ENCODE peak calls at places on chromosomes 2 and 18, in nine cellular contexts. V, D, B, H, F, X, I, Y and R are unnamed samples. For H3K4me1 and H3K36me3, the result is how much of the 10 kb centered on the place peaks cover.

GRCh38 chr2:11075221-11075620 is 80.0 kb upstream of the SLC66A3 start:
- DNase-seq in V (no peak), D (no peak), B (no peak), H (no peak), F (no peak), X (no peak), I (no peak), Y (no peak), R (no peak)

GRCh38 chr2:220277445-220277960 is 650.1 kb downstream of the SLC4A3 start:
- DNase-seq in V (peak), D (peak), B (peak), H (no peak), F (peak), X (no peak), I (no peak), Y (no peak), R (no peak)

GRCh38 chr2:226638576-226638975 is 161.0 kb downstream of the IRS1 start:
- DNase-seq in V (no peak), D (no peak), B (no peak), H (no peak), F (no peak), X (no peak), I (no peak), Y (no peak), R (no peak)

GRCh38 chr2:64327510-64328414 is 126.2 kb upstream of the LGALSL start:
- DNase-seq in V (peak), D (no peak), B (peak), H (peak), F (peak), X (peak), I (no peak), Y (peak), R (no peak)

GRCh38 chr2:229780856-229781773 is 66.8 kb upstream of the DNER start:
- DNase-seq in V (no peak), D (no peak), B (no peak), H (no peak), F (no peak), X (no peak), I (no peak), Y (peak), R (no peak)

GRCh38 chr2:85611217-85611704 is 605 bp downstream of the C2orf68 start:
- DNase-seq in V (no peak), D (no peak), B (no peak), H (no peak), F (no peak), X (no peak), I (no peak), Y (no peak), R (no peak)

GRCh38 chr18:28201056-28201455 is 24.1 kb upstream of the CDH2 start:
- DNase-seq in V (no peak), D (no peak), B (no peak), H (no peak), F (no peak), X (no peak), I (no peak), Y (no peak), R (no peak)

GRCh38 chr18:11946756-11947155 is 34.6 kb upstream of the IMPA2 start:
- DNase-seq in V (no peak), D (no peak), B (peak), H (peak), F (no peak), X (no peak), I (no peak), Y (no peak), R (no peak)

GRCh38 chr2:98252394-98252793 is 93.9 kb upstream of the CNGA3 start:
- DNase-seq in V (no peak), D (no peak), B (no peak), H (no peak), F (no peak), X (no peak), I (no peak), Y (no peak), R (no peak)

GRCh38 chr2:118321436-118322100 is 233.3 kb downstream of the INSIG2 start:
- DNase-seq in V (no peak), D (no peak), B (peak), H (no peak), F (no peak), X (no peak), I (no peak), Y (no peak), R (no peak)

GRCh38 chr2:85243101-85244072 is 84.4 kb downstream of the TGOLN2 start:
- DNase-seq in V (peak), D (peak), B (peak), H (peak), F (no peak), X (peak), I (no peak), Y (no peak), R (no peak)

GRCh38 chr2:44537264-44537663 is 175.5 kb downstream of the CAMKMT start:
- DNase-seq in V (no peak), D (no peak), B (no peak), H (no peak), F (no peak), X (no peak), I (no peak), Y (no peak), R (no peak)

GRCh38 chr2:157628532-157629415 is at the start of gene ACVR1C:
- DNase-seq in V (peak), D (peak), B (peak), H (peak), F (peak), X (peak), I (peak), Y (peak), R (peak)

GRCh38 chr2:218229851-218230250 is 12.9 kb downstream of the ARPC2 start:
- DNase-seq in V (no peak), D (no peak), B (no peak), H (no peak), F (no peak), X (peak), I (no peak), Y (no peak), R (no peak)

GRCh38 chr2:197297772-197298318 is 12.7 kb downstream of the ANKRD44 start:
- DNase-seq in V (no peak), D (no peak), B (no peak), H (no peak), F (no peak), X (no peak), I (no peak), Y (no peak), R (no peak)

GRCh38 chr2:64854773-64855237 is 134.4 kb upstream of the SLC1A4 start:
- DNase-seq in V (peak), D (no peak), B (no peak), H (no peak), F (peak), X (no peak), I (no peak), Y (no peak), R (no peak)

GRCh38 chr2:74146929-74147728 is 583 bp downstream of the BOLA3 start:
- DNase-seq in V (no peak), D (no peak), B (no peak), H (no peak), F (no peak), X (no peak), I (no peak), Y (no peak), R (no peak)

GRCh38 chr2:147033046-147033445 is 811.8 kb upstream of the ACVR2A start:
- DNase-seq in V (no peak), D (no peak), B (no peak), H (no peak), F (no peak), X (no peak), I (no peak), Y (no peak), R (no peak)

GRCh38 chr2:26292646-26293045 is 47.9 kb downstream of the HADHB start:
- DNase-seq in V (no peak), D (no peak), B (no peak), H (no peak), F (no peak), X (no peak), I (no peak), Y (no peak), R (no peak)

GRCh38 chr18:5627756-5628511 is 84.1 kb upstream of the EPB41L3 start:
- DNase-seq in V (peak), D (no peak), B (no peak), H (no peak), F (no peak), X (peak), I (peak), Y (no peak), R (no peak)

GRCh38 chr2:166361351-166362153 is 14.2 kb downstream of the SCN9A start:
- DNase-seq in V (no peak), D (no peak), B (no peak), H (no peak), F (no peak), X (no peak), I (no peak), Y (no peak), R (no peak)

GRCh38 chr18:68354176-68354575 is 360.7 kb downstream of the TMX3 start:
- DNase-seq in V (no peak), D (no peak), B (no peak), H (no peak), F (no peak), X (no peak), I (no peak), Y (no peak), R (no peak)

GRCh38 chr2:20391951-20392699 is 41.5 kb upstream of the PUM2 start:
- DNase-seq in V (no peak), D (no peak), B (no peak), H (no peak), F (no peak), X (peak), I (no peak), Y (no peak), R (no peak)

GRCh38 chr18:23936371-23936958 is 78.1 kb upstream of the TTC39C start:
- DNase-seq in V (no peak), D (no peak), B (no peak), H (no peak), F (no peak), X (no peak), I (no peak), Y (no peak), R (no peak)

GRCh38 chr2:98188351-98189046 is 101.5 kb downstream of the VWA3B start:
- DNase-seq in V (no peak), D (no peak), B (no peak), H (no peak), F (no peak), X (no peak), I (no peak), Y (no peak), R (no peak)

GRCh38 chr2:77397763-77398162 is 124.4 kb downstream of the LRRTM4 start:
- DNase-seq in V (no peak), D (no peak), B (no peak), H (no peak), F (no peak), X (no peak), I (no peak), Y (no peak), R (no peak)

GRCh38 chr2:182868049-182868422 is 1.6 kb upstream of the FRZB start:
- DNase-seq in V (no peak), D (no peak), B (no peak), H (no peak), F (no peak), X (no peak), I (no peak), Y (no peak), R (no peak)

GRCh38 chr18:12014976-12015696 is 33.8 kb downstream of the IMPA2 start:
- DNase-seq in V (no peak), D (no peak), B (no peak), H (peak), F (no peak), X (no peak), I (no peak), Y (no peak), R (no peak)

GRCh38 chr2:6865346-6866238 is at the start of gene CMPK2:
- DNase-seq in V (peak), D (no peak), B (peak), H (peak), F (peak), X (peak), I (peak), Y (peak), R (peak)

GRCh38 chr18:5894215-5894612 is 1.1 kb downstream of the TMEM200C start:
- DNase-seq in V (no peak), D (no peak), B (no peak), H (no peak), F (no peak), X (no peak), I (no peak), Y (no peak), R (no peak)

GRCh38 chr18:31302991-31303390 is 15.0 kb upstream of the DSG1 start:
- DNase-seq in V (no peak), D (no peak), B (no peak), H (no peak), F (no peak), X (no peak), I (no peak), Y (no peak), R (no peak)

DNA sequence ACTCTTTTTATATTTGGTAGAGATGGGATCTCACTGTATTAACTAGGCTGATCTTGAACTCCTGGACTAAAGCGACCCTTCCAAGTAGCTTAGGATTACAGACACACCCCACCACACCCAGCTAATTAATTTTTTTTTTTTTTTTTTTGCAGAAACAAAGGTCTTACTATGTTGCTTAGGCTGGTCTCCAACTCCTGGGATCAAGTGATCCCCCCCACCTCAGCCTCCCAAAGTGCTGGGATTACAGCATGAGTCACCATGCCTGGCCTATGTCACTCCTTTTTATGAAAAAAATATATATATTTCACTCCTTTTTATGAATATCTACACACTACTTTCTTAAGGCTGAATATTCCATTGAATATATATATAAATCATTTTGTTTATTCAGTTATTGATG is 162.8 kb downstream of the MGAT5 start:
- DNase-seq in V (no peak), D (no peak), B (no peak), H (no peak), F (no peak), X (no peak), I (no peak), Y (no peak), R (no peak)
- H3K4me1 ChIP-seq in V (under half), D (under half), B (under half), H (under half), F (under half), X (under half), I (under half), Y (under half), R (under half)

GRCh38 chr2:240527153-240527750 is 30.5 kb downstream of the ANKMY1 start:
- DNase-seq in V (no peak), D (no peak), B (no peak), H (no peak), F (no peak), X (no peak), I (no peak), Y (no peak), R (no peak)
- H3K36me3 ChIP-seq in V (under half), D (under half), B (under half), H (under half), F (under half), X (under half), I (under half), Y (under half), R (half or more)

GRCh38 chr18:9117980-9118841 is 15.7 kb downstream of the NDUFV2 start:
- DNase-seq in V (no peak), D (no peak), B (no peak), H (no peak), F (no peak), X (no peak), I (no peak), Y (peak), R (no peak)
- H3K27ac ChIP-seq in V (peak), D (peak), B (peak), H (peak), F (peak), X (peak), I (peak), Y (peak), R (peak)

GRCh38 chr18:55449412-55450140 is 138.4 kb downstream of the TCF4 start:
- DNase-seq in V (no peak), D (no peak), B (no peak), H (no peak), F (no peak), X (no peak), I (no peak), Y (no peak), R (no peak)

GRCh38 chr18:55448390-55448789 is 139.6 kb downstream of the TCF4 start:
- DNase-seq in V (no peak), D (no peak), B (no peak), H (no peak), F (no peak), X (no peak), I (no peak), Y (no peak), R (no peak)

GRCh38 chr18:55446996-55447671 is 140.9 kb downstream of the TCF4 start:
- DNase-seq in V (no peak), D (no peak), B (no peak), H (no peak), F (no peak), X (no peak), I (no peak), Y (no peak), R (no peak)

GRCh38 chr18:55444496-55444895 is 143.5 kb downstream of the TCF4 start:
- DNase-seq in V (no peak), D (no peak), B (no peak), H (no peak), F (no peak), X (no peak), I (no peak), Y (no peak), R (no peak)

DNA sequence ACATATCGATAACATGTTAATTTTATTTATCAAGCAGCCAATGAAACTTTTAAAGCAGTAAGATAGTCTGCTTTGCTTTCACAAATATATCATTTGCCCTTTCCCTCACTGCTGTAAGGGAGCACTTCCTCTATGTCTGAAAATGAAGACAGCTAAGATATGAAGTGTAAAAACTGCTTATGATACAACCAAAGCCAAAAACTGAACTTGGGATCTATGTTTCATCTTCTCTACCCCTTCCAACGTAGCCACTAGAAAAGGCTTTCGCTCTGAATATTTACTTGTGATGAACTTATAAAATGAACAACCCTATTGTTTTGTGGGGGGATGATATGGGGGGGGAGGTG is 140.3 kb downstream of the TCF4 start:
- DNase-seq in V (no peak), D (no peak), B (no peak), H (no peak), F (no peak), X (no peak), I (no peak), Y (no peak), R (no peak)
- H3K4me1 ChIP-seq in V (under half), D (under half), B (under half), H (under half), F (under half), X (under half), I (under half), Y (under half), R (under half)

GRCh38 chr2:96484096-96484495 is 21.1 kb downstream of the NEURL3 start:
- DNase-seq in V (no peak), D (no peak), B (no peak), H (no peak), F (no peak), X (no peak), I (no peak), Y (no peak), R (no peak)

GRCh38 chr2:96489673-96490072 is 15.5 kb downstream of the NEURL3 start:
- DNase-seq in V (no peak), D (no peak), B (no peak), H (no peak), F (no peak), X (no peak), I (no peak), Y (no peak), R (no peak)

GRCh38 chr2:96489261-96489660 is 15.9 kb downstream of the NEURL3 start:
- DNase-seq in V (no peak), D (no peak), B (no peak), H (no peak), F (no peak), X (no peak), I (no peak), Y (no peak), R (no peak)

GRCh38 chr2:96485751-96486643 is 19.2 kb downstream of the NEURL3 start:
- DNase-seq in V (peak), D (peak), B (peak), H (peak), F (peak), X (peak), I (peak), Y (peak), R (peak)

DNA sequence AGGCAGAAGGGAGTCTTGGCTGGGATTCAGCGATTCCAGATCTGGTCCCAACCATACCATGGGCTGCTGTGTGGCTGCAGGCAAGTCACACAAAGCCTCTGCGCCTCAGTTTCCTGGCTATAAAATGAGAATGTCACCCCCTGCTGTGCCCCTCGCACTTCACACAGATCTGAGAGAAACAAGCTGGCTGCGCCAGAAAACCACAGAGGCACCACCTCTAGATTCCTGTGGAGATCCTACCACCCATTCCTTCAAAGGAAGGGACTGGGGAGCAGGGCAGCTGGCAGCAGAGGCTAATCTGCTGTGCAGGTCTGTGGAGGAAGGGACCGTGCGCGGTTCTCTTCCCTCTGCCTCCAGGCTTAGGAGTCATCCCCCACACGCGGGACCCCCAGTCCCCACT is 19.8 kb downstream of the NEURL3 start:
- DNase-seq in V (no peak), D (no peak), B (peak), H (no peak), F (no peak), X (no peak), I (no peak), Y (no peak), R (no peak)
- H3K36me3 ChIP-seq in V (under half), D (under half), B (under half), H (under half), F (under half), X (under half), I (under half), Y (under half), R (under half)

GRCh38 chr18:57630002-57630758 is 8.5 kb upstream of the NARS1 start:
- DNase-seq in V (peak), D (peak), B (peak), H (peak), F (peak), X (peak), I (peak), Y (peak), R (peak)

GRCh38 chr18:57631697-57632096 is 10.1 kb upstream of the NARS1 start:
- DNase-seq in V (no peak), D (no peak), B (no peak), H (no peak), F (no peak), X (no peak), I (no peak), Y (no peak), R (no peak)

GRCh38 chr18:57630759-57631660 is 9.4 kb upstream of the NARS1 start:
- DNase-seq in V (no peak), D (no peak), B (no peak), H (no peak), F (no peak), X (no peak), I (no peak), Y (no peak), R (no peak)

GRCh38 chr18:57627488-57627887 is 5.9 kb upstream of the NARS1 start:
- DNase-seq in V (no peak), D (no peak), B (no peak), H (no peak), F (no peak), X (no peak), I (no peak), Y (no peak), R (no peak)

GRCh38 chr18:57629399-57629798 is 7.8 kb upstream of the NARS1 start:
- DNase-seq in V (no peak), D (no peak), B (no peak), H (no peak), F (no peak), X (no peak), I (no peak), Y (no peak), R (no peak)
- H3K27ac ChIP-seq in V (peak), D (no peak), B (no peak), H (peak), F (peak), X (no peak), I (no peak), Y (peak), R (no peak)